ENCODE peak calls at places on chromosomes 12 and 14, in seven cellular contexts. U is mesenchymal stem cell, A is SK-N-SH, B is astrocyte, D is upper lobe of left lung, W is transverse colon, M is small intestine. S is an unnamed sample.

GRCh38 chr14:21039585-21040369 is 2.4 kb upstream of the RNASE7 start:
- DNase-seq in A (peak; percentile 56), U (peak; percentile 76), D (no peak), B (peak; percentile 45), M (peak; percentile 68), W (peak; percentile 45), S (peak; percentile 81)

GRCh38 chr12:19115285-19115684 is 14.2 kb upstream of the PLEKHA5 start:
- DNase-seq in U (no peak), W (no peak), D (no peak), A (no peak), B (no peak), M (no peak), S (no peak)

GRCh38 chr12:64270411-64270810 is 48.3 kb upstream of the KICS2 start:
- DNase-seq in A (no peak), U (no peak), D (no peak), M (no peak), B (no peak), W (no peak), S (no peak)

GRCh38 chr12:65930114-65930828 is 106.0 kb downstream of the HMGA2 start:
- DNase-seq in B (no peak), W (no peak), U (no peak), A (no peak), M (peak; percentile 3), D (no peak), S (no peak)

GRCh38 chr12:77925536-77926108 is 94.9 kb downstream of the NAV3 start:
- DNase-seq in U (peak; percentile 94), W (peak; percentile 54), D (no peak), B (peak; percentile 98), M (peak; percentile 68), A (peak; percentile 54), S (peak; percentile 87)

GRCh38 chr12:25257590-25258324 is 7.0 kb upstream of the KRAS start:
- DNase-seq in B (no peak), D (no peak), M (no peak), A (no peak), W (no peak), U (no peak), S (no peak)

GRCh38 chr14:52863339-52863700 is 71.9 kb upstream of the GNPNAT1 start:
- DNase-seq in U (peak; percentile 56), A (no peak), M (no peak), W (no peak), B (no peak), D (no peak), S (no peak)

GRCh38 chr12:72271401-72271740 is 799 bp upstream of the TRHDE start:
- DNase-seq in D (no peak), W (no peak), A (peak; percentile 51), U (peak; percentile 74), B (no peak), M (no peak), S (no peak)

GRCh38 chr12:18430425-18431048 is 169.2 kb downstream of the PIK3C2G start:
- DNase-seq in U (peak; percentile 71), M (peak; percentile 58), A (peak; percentile 30), D (no peak), B (peak; percentile 25), W (peak; percentile 31), S (peak; percentile 69)

GRCh38 chr12:68001486-68002466 is 12.5 kb downstream of the IFNG-AS1 start:
- DNase-seq in U (peak; percentile 9), B (no peak), D (no peak), M (no peak), A (no peak), W (no peak), S (peak; percentile 64)

GRCh38 chr12:78977463-78977862 is 112.9 kb downstream of the SYT1 start:
- DNase-seq in M (no peak), U (no peak), W (no peak), B (peak; percentile 7), D (no peak), A (no peak), S (no peak)

GRCh38 chr12:39846971-39847661 is 227.5 kb upstream of the ABCD2 start:
- DNase-seq in M (no peak), B (peak; percentile 36), A (no peak), D (no peak), U (no peak), W (no peak), S (no peak)

GRCh38 chr12:108000111-108000510 is 129.0 kb upstream of the WSCD2 start:
- DNase-seq in M (no peak), B (no peak), U (no peak), D (no peak), W (no peak), A (no peak), S (no peak)

GRCh38 chr12:76449993-76450392 is 101.8 kb upstream of the BBS10 start:
- DNase-seq in D (no peak), W (no peak), M (no peak), A (no peak), U (no peak), B (no peak), S (no peak)

GRCh38 chr14:90551070-90551704 is 154.4 kb downstream of the CALM1 start:
- DNase-seq in W (no peak), D (no peak), A (no peak), M (no peak), U (peak; percentile 13), B (peak; percentile 56), S (no peak)

GRCh38 chr14:79186523-79186922 is 1016.4 kb downstream of the NRXN3 start:
- DNase-seq in W (no peak), M (no peak), D (no peak), B (peak; percentile 23), A (no peak), U (peak; percentile 43), S (no peak)

GRCh38 chr12:53071591-53072551 is 7.3 kb downstream of the SPRYD3 start:
- DNase-seq in M (no peak), U (no peak), W (peak; percentile 60), B (peak; percentile 49), D (no peak), A (peak; percentile 82), S (no peak)

GRCh38 chr14:53330441-53330840 is 177.3 kb upstream of the DDHD1 start:
- DNase-seq in D (no peak), M (no peak), A (no peak), W (no peak), B (peak; percentile 38), U (no peak), S (peak; percentile 29)

GRCh38 chr14:61121293-61121897 is 140.3 kb downstream of the SLC38A6 start:
- DNase-seq in M (no peak), U (peak; percentile 35), A (no peak), B (no peak), D (no peak), W (no peak), S (peak; percentile 83)

GRCh38 chr14:61122862-61123261 is 141.8 kb downstream of the SLC38A6 start:
- DNase-seq in D (no peak), B (no peak), M (no peak), W (no peak), U (no peak), A (no peak), S (no peak)

GRCh38 chr14:61116369-61116768 is 135.3 kb downstream of the SLC38A6 start:
- DNase-seq in B (no peak), D (no peak), U (no peak), M (no peak), A (no peak), W (no peak), S (no peak)

GRCh38 chr14:61119006-61119405 is 138.0 kb downstream of the SLC38A6 start:
- DNase-seq in D (no peak), B (no peak), A (no peak), W (no peak), U (no peak), M (no peak), S (peak; percentile 56)

DNA sequence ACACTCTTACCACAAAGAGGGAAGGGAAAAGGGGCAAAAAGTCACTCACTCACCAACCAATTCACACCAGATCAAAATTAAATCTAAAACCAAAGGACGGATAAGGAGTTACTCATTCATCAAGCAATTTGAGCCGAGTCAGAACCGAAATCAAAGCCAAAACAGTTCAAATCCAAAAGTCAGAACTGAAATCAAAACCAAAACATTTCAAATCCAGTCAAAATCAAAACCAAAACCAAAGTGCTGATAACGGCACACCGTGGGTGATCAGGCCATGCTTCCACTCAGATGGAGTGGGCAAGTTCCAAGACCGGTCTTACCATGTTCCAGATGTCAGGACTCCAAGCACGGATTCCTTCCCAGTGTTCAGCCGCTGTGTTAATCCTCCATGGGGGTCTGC is 139.5 kb downstream of the SLC38A6 start:
- DNase-seq in W (no peak), D (no peak), B (no peak), M (no peak), U (no peak), A (no peak), S (no peak)
- H3K4me3 ChIP-seq in W (no peak overlapping the region), D (no peak overlapping the region), B (no peak overlapping the region), M (no peak overlapping the region), U (no peak overlapping the region), A (no peak overlapping the region), S (peak overlapping the region; percentile 3)

DNA sequence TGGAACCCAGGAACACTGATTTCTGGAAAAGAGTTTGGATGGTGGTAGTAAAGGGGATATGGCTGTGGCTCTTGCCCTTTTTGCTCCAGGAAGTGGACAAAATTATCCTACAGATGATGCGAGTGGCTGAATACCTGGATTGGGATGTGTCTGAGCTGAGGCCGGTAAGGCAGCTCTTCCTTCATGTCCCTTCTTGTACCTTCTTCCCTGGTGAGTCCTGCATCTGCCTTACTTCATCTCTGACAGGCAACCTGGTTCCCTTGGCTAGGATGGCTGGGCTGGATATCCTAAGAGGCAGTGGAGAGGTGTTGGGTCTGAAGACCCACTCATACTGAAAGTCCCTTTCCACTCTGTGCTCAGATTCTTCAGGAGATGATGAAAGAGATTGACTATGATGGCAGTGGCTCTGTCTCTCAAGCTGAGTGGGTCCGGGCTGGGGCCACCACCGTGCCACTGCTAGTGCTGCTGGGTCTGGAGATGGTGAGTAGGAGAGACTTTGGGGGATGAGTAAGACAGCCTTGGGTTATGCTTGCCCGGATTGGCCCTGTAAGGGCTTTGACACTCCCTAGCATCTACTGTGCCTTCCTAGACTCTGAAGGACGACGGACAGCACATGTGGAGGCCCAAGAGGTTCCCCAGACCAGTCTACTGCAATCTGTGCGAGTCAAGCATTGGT is 8.0 kb downstream of the DGKA start:
- DNase-seq in U (no peak), D (no peak), A (no peak), B (no peak), M (no peak), W (no peak), S (no peak)
- H3K27ac ChIP-seq in U (no peak overlapping the region), D (no peak overlapping the region), A (no peak overlapping the region), B (no peak overlapping the region), M (peak overlapping the region; percentile 73), W (peak overlapping the region; percentile 59), S (no peak overlapping the region)

DNA sequence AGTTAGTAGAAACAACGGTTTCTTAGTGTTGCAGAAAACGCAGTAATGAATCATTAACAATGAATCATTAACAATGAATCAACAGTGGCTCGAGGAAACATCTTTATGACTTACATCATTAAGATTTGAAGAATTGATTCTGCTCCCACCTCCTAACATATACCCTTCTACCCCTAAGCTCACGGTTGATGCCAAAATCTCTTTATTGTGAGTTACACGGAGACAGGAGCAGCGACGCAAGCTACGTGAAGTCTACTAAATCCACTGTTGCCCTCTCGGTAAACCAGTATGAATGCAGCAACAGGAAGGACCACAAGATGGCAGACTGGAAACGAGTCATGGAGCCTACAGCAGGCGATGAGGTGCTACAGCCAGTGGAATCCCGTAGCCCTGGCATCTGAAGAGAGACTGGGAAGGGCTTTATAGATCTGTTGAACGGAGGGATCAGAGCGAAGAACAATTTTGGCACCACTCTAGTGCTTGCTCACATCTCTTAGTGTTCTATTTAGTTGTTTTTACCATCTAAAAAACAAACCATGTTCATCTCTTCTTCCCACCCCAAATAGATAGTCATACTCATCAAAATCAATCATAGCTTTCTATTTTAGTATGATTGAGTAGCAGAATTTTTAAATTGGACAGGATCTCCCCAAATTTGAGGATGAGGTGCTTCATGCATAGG is 332.7 kb downstream of the DUSP6 start:
- DNase-seq in M (peak; percentile 87), W (peak; percentile 86), U (peak; percentile 87), D (no peak), A (peak; percentile 72), B (peak; percentile 66), S (peak; percentile 90)
- H3K4me3 ChIP-seq in M (no peak overlapping the region), W (no peak overlapping the region), U (no peak overlapping the region), D (peak overlapping the region; percentile 31), A (peak overlapping the region; percentile 58), B (peak overlapping the region; percentile 51), S (peak overlapping the region; percentile 54)

GRCh38 chr12:56128669-56129209 is 672 bp downstream of the ESYT1 start:
- DNase-seq in W (peak; percentile 36), M (no peak), U (peak; percentile 55), B (no peak), A (peak; percentile 53), D (no peak), S (peak; percentile 61)
- H3K27ac ChIP-seq in W (peak overlapping the region; percentile 92), M (peak overlapping the region; percentile 71), U (peak overlapping the region; percentile 48), B (peak overlapping the region; percentile 58), A (peak overlapping the region; percentile 74), D (peak overlapping the region; percentile 84), S (peak overlapping the region; percentile 13)